ENCODE peak calls at places on chromosomes 5 and 9, in six cellular contexts. L is colonic mucosa, X is endodermal cell, E is left ventricle myocardium inferior, B is lower lobe of right lung, W is heart right ventricle. P is an unnamed sample. For H3K4me1 and H3K36me3, the result is how much of the 10 kb centered on the place peaks cover.

GRCh38 chr5:1521671-1522600 is 1.8 kb downstream of the LPCAT1 start:
- DNase-seq in L (peak), X (peak), E (no peak), B (peak), W (no peak), P (peak)

GRCh38 chr5:34857161-34857560 is 18.2 kb downstream of the TTC23L start:
- DNase-seq in L (no peak), X (no peak), E (no peak), B (no peak), W (no peak), P (no peak)

GRCh38 chr5:52961238-52961637 is 27.9 kb upstream of the ITGA2 start:
- DNase-seq in L (no peak), X (no peak), E (no peak), B (no peak), W (no peak), P (no peak)

GRCh38 chr9:113656771-113657670 is 193.5 kb downstream of the RGS3 start:
- DNase-seq in L (no peak), X (peak), E (no peak), B (no peak), W (no peak), P (no peak)

GRCh38 chr5:145854651-145855258 is 18.1 kb downstream of the GRXCR2 start:
- DNase-seq in L (peak), X (peak), E (no peak), B (no peak), W (no peak), P (peak)

GRCh38 chr5:109718216-109718615 is 28.5 kb downstream of the MAN2A1 start:
- DNase-seq in L (no peak), X (no peak), E (no peak), B (no peak), W (no peak), P (no peak)

GRCh38 chr9:9341203-9341602 is 1271.6 kb downstream of the PTPRD start:
- DNase-seq in L (no peak), X (no peak), E (no peak), B (no peak), W (no peak), P (no peak)

GRCh38 chr5:141512390-141513020 is 23.6 kb downstream of the PCDHGC5 start:
- DNase-seq in L (peak), X (peak), E (peak), B (peak), W (peak), P (peak)

GRCh38 chr9:19788614-19789271 is at the start of gene SLC24A2:
- DNase-seq in L (no peak), X (peak), E (no peak), B (no peak), W (no peak), P (no peak)

GRCh38 chr5:148972958-148973357 is 89.9 kb downstream of the SH3TC2 start:
- DNase-seq in L (no peak), X (no peak), E (no peak), B (no peak), W (no peak), P (peak)

GRCh38 chr9:98516897-98517503 is 191.7 kb downstream of the GABBR2 start:
- DNase-seq in L (no peak), X (no peak), E (no peak), B (no peak), W (no peak), P (no peak)

GRCh38 chr9:87383341-87384150 is 114.1 kb upstream of the DAPK1 start:
- DNase-seq in L (no peak), X (no peak), E (no peak), B (no peak), W (no peak), P (no peak)

GRCh38 chr5:19031491-19031890 is 956.5 kb downstream of the CDH18 start:
- DNase-seq in L (no peak), X (no peak), E (no peak), B (no peak), W (no peak), P (no peak)

GRCh38 chr5:95668216-95668615 is 14.6 kb downstream of the SPATA9 start:
- DNase-seq in L (no peak), X (no peak), E (no peak), B (no peak), W (no peak), P (no peak)

GRCh38 chr5:35087971-35088370 is 40.2 kb upstream of the AGXT2 start:
- DNase-seq in L (no peak), X (peak), E (no peak), B (no peak), W (no peak), P (no peak)

GRCh38 chr5:59436364-59437158 is 457.0 kb downstream of the PDE4D start:
- DNase-seq in L (no peak), X (no peak), E (no peak), B (no peak), W (no peak), P (no peak)

GRCh38 chr9:33024126-33024965 is 727 bp upstream of the DNAJA1 start:
- DNase-seq in L (peak), X (no peak), E (no peak), B (no peak), W (no peak), P (no peak)

GRCh38 chr9:115941561-115942315 is 211.9 kb upstream of the PAPPA start:
- DNase-seq in L (no peak), X (no peak), E (no peak), B (no peak), W (no peak), P (no peak)

GRCh38 chr5:145531038-145531734 is 304.0 kb downstream of the PRELID2 start:
- DNase-seq in L (peak), X (no peak), E (no peak), B (no peak), W (no peak), P (peak)

GRCh38 chr5:95932941-95933340 is 28.7 kb downstream of the ELL2 start:
- DNase-seq in L (no peak), X (no peak), E (no peak), B (no peak), W (no peak), P (no peak)

DNA sequence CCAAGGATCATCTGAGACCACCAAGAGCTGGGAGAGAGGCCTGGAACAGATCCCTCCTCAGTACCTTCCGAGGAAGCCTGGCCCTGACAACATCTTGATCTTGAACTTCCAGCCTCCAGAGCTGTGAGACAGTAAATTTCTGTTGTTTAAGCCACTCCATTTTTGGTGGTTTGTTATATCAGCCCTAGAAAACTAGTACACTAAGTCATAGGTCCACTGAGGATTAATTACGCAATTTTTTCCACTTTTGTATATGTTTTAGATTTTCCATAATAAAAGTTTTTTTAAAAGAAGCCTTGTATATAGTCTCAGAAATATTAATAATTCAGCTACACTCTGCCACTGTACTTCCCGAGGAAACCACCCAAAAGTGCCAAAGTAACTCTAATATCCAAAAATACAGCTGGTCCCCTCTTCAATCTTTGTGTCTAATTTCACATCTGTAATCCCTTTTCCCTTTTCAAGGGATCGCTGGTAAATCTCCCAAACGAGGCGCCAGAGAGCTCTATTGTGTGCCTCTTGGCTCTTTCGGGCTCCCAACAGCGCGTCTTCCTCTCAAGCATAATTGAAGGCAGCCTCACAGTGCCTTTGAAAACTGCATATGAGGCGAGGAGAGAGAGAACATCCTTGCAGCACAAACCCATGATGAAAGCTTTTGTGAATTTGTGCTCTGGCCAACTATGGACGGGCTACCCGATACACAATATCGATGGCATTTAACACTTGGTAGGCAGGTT is 32.7 kb downstream of the PRUNE2 start:
- DNase-seq in L (no peak), X (peak), E (no peak), B (no peak), W (no peak), P (no peak)
- TF ChIP-seq CTCF in L (no peak), X (peak), E (no peak), B (no peak), W (no peak), P (no peak)

GRCh38 chr5:16891043-16891442 is 45.0 kb downstream of the MYO10 start:
- DNase-seq in L (no peak), X (no peak), E (no peak), B (no peak), W (no peak), P (peak)

GRCh38 chr5:16888694-16889124 is 47.4 kb downstream of the MYO10 start:
- DNase-seq in L (no peak), X (no peak), E (no peak), B (no peak), W (no peak), P (no peak)

GRCh38 chr5:16886793-16887345 is 49.2 kb downstream of the MYO10 start:
- DNase-seq in L (no peak), X (no peak), E (no peak), B (no peak), W (no peak), P (no peak)

GRCh38 chr5:16889972-16890519 is 46.0 kb downstream of the MYO10 start:
- DNase-seq in L (no peak), X (no peak), E (no peak), B (no peak), W (no peak), P (no peak)

GRCh38 chr5:16889203-16889971 is 46.7 kb downstream of the MYO10 start:
- DNase-seq in L (no peak), X (no peak), E (no peak), B (no peak), W (no peak), P (no peak)
- H3K4me1 ChIP-seq in L (under half), X (under half), E (under half), B (under half), W (under half), P (under half)

DNA sequence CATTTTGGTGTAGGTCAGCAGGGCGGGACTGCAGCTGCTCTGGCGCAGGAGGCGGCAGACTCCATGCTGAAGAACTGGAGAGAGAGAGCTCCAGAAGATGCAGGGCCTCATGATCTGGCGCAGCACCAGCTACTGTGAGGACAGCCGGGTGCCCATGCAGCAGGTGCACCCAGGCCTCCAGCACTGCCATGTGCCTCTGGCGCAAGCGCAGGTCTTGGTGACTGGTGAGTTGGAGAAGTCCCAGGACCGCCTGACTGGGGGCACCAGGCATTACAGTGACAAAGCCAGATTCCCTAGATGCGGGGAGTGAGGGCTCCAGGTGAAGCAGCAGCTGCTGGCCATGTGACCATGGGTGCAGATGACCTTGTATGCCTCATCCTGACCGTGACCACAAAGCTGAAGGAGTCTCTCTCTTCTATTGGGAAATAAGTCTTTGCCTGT is 24.3 kb upstream of the EXOC3 start:
- DNase-seq in L (no peak), X (peak), E (no peak), B (peak), W (no peak), P (no peak)
- H3K36me3 ChIP-seq in L (under half), X (under half), E (under half), B (under half), W (under half), P (under half)

GRCh38 chr5:6583049-6583880 is 49.6 kb downstream of the NSUN2 start:
- DNase-seq in L (no peak), X (peak), E (peak), B (no peak), W (peak), P (peak)
- TF ChIP-seq CTCF in L (no peak), X (peak), E (peak), B (peak), W (peak), P (no peak)

P was measured in mucosa of descending colon.